ENCODE peak calls at places on chromosome 13, in six cellular contexts. S is testis, K is esophagus squamous epithelium, P is heart left ventricle, C is upper lobe of right lung, L is ascending aorta. T is an unnamed sample.

GRCh38 chr13:98171806-98172569 is 5.1 kb downstream of the RNF113B start:
- DNase-seq in L (no peak), P (peak; percentile 65), K (no peak), C (peak; percentile 65), S (peak; percentile 49), T (no peak)

GRCh38 chr13:83184819-83185218 is 697.5 kb downstream of the SLITRK1 start:
- DNase-seq in C (no peak), P (no peak), K (no peak), S (no peak), L (no peak), T (no peak)

GRCh38 chr13:52809310-52809769 is 39.1 kb downstream of the PCDH8 start:
- DNase-seq in S (peak; percentile 84), K (no peak), L (no peak), C (peak; percentile 73), P (no peak), T (no peak)

GRCh38 chr13:50085063-50085462 is 69.8 kb downstream of the KCNRG start:
- DNase-seq in S (no peak), K (no peak), L (no peak), P (no peak), C (no peak), T (no peak)

GRCh38 chr13:70206671-70207070 is 98.4 kb upstream of the KLHL1 start:
- DNase-seq in K (no peak), L (no peak), P (no peak), C (no peak), S (no peak), T (no peak)

GRCh38 chr13:44397766-44398223 is 24.2 kb downstream of the SERP2 start:
- DNase-seq in P (no peak), K (no peak), L (no peak), C (no peak), S (no peak), T (no peak)

GRCh38 chr13:107860284-107860683 is 355.1 kb downstream of the LIG4 start:
- DNase-seq in S (no peak), L (no peak), P (no peak), K (no peak), C (no peak), T (no peak)

GRCh38 chr13:98097749-98098148 is 45.1 kb upstream of the FARP1 start:
- DNase-seq in P (no peak), K (no peak), S (no peak), C (no peak), L (no peak), T (no peak)

GRCh38 chr13:29763426-29764180 is 86.8 kb downstream of the UBL3 start:
- DNase-seq in C (no peak), L (no peak), K (no peak), P (no peak), S (no peak), T (no peak)

GRCh38 chr13:24074687-24075086 is 85.8 kb upstream of the SPATA13 start:
- DNase-seq in L (no peak), K (no peak), C (no peak), S (no peak), P (no peak), T (no peak)

GRCh38 chr13:99624936-99625540 is 123.8 kb downstream of the TM9SF2 start:
- DNase-seq in S (no peak), P (no peak), C (no peak), L (no peak), K (no peak), T (no peak)

GRCh38 chr13:75359266-75359665 is 122.7 kb downstream of the TBC1D4 start:
- DNase-seq in L (no peak), S (no peak), K (no peak), C (no peak), P (no peak), T (no peak)

GRCh38 chr13:104015646-104016396 is 949.6 kb upstream of the SLC10A2 start:
- DNase-seq in L (no peak), S (no peak), C (no peak), P (no peak), K (no peak), T (no peak)

GRCh38 chr13:25378528-25378927 is 6.8 kb downstream of the ATP8A2 start:
- DNase-seq in S (no peak), K (no peak), P (no peak), C (no peak), L (no peak), T (no peak)

GRCh38 chr13:56349866-56350265 is 790.9 kb upstream of the PRR20A start:
- DNase-seq in P (no peak), C (no peak), L (no peak), K (no peak), S (no peak), T (no peak)

GRCh38 chr13:27081893-27082292 is 89.7 kb downstream of the USP12 start:
- DNase-seq in S (no peak), C (no peak), L (no peak), P (no peak), K (no peak), T (no peak)

GRCh38 chr13:73168993-73169401 is 110.2 kb downstream of the KLF5 start:
- DNase-seq in L (no peak), K (no peak), S (no peak), P (no peak), C (no peak), T (no peak)

GRCh38 chr13:20101467-20102316 is 59.2 kb downstream of the GJA3 start:
- DNase-seq in C (no peak), S (no peak), L (no peak), K (no peak), P (no peak), T (no peak)

GRCh38 chr13:37701972-37702371 is 103.4 kb upstream of the POSTN start:
- DNase-seq in K (no peak), C (no peak), S (no peak), P (no peak), L (no peak), T (no peak)

GRCh38 chr13:43878897-43879322 is 630 bp downstream of the CCDC122 start:
- DNase-seq in C (peak; percentile 90), P (peak; percentile 90), S (peak; percentile 80), L (peak; percentile 27), K (peak; percentile 9), T (peak; percentile 26)

GRCh38 chr13:58889474-58889873 is 1257.9 kb downstream of the PCDH17 start:
- DNase-seq in P (no peak), S (no peak), L (no peak), K (no peak), C (no peak), T (no peak)

GRCh38 chr13:112351825-112352224 is 24.3 kb upstream of the SPACA7 start:
- DNase-seq in C (no peak), P (no peak), L (no peak), S (no peak), K (no peak), T (no peak)

GRCh38 chr13:80508031-80508430 is 167.1 kb upstream of the SPRY2 start:
- DNase-seq in L (no peak), P (no peak), K (no peak), C (no peak), S (no peak), T (no peak)

GRCh38 chr13:49495783-49496762 is at the start of gene PHF11:
- DNase-seq in K (peak; percentile 20), L (peak; percentile 45), S (peak; percentile 77), P (peak; percentile 91), C (peak; percentile 94), T (peak; percentile 76)

GRCh38 chr13:95604534-95604915 is 40.0 kb downstream of the DZIP1 start:
- DNase-seq in C (no peak), P (no peak), L (no peak), S (no peak), K (no peak), T (no peak)

GRCh38 chr13:95605426-95606125 is 38.9 kb downstream of the DZIP1 start:
- DNase-seq in K (no peak), C (no peak), P (no peak), L (no peak), S (no peak), T (no peak)

GRCh38 chr13:95601216-95601615 is 43.3 kb downstream of the DZIP1 start:
- DNase-seq in P (no peak), C (no peak), L (no peak), K (no peak), S (no peak), T (no peak)

GRCh38 chr13:95603887-95604533 is 40.5 kb downstream of the DZIP1 start:
- DNase-seq in L (no peak), P (no peak), S (no peak), K (no peak), C (peak; percentile 70), T (no peak)

DNA sequence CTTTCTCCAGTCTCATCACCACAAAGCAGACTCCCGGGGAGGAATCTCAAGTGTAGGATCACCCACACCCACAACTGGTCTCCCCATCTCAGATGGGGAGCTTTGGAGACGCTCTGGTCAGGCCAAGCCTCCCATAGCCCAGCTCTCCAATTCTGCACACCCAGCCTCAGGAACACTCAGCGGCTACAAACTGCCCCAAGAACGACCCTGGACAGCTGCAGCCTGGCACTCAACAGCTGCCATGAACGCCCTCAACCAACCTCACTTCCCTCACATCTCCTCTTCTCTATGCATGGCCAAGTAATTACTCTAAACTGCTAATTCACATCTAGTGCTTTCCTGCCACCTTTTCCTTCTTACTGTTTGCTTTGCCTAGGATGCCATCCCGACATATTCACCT is 42.6 kb downstream of the DZIP1 start:
- DNase-seq in P (no peak), K (no peak), L (no peak), C (no peak), S (no peak), T (no peak)
- H3K36me3 ChIP-seq in P (no peaks in the 10 kb centered on the region), K (no peaks in the 10 kb centered on the region), L (peaks cover 6% of the 10 kb centered on the region), C (no peaks in the 10 kb centered on the region), S (no peaks in the 10 kb centered on the region), T (peaks cover 15% of the 10 kb centered on the region)

GRCh38 chr13:40564342-40564997 is 102.0 kb downstream of the FOXO1 start:
- DNase-seq in P (no peak), S (no peak), K (no peak), L (no peak), C (no peak), T (no peak)
- TF ChIP-seq CTCF in P (no peak), S (no peak), K (no peak), L (no peak), C (no peak), T (no peak)

GRCh38 chr13:38905081-38905480 is 85.5 kb downstream of the STOML3 start:
- DNase-seq in P (no peak), S (no peak), K (no peak), L (no peak), C (no peak), T (no peak)

GRCh38 chr13:38914070-38914469 is 76.6 kb downstream of the STOML3 start:
- DNase-seq in S (no peak), P (no peak), L (no peak), K (no peak), C (no peak), T (no peak)

GRCh38 chr13:38905861-38906260 is 84.8 kb downstream of the STOML3 start:
- DNase-seq in K (no peak), C (no peak), L (no peak), P (no peak), S (no peak), T (no peak)

DNA sequence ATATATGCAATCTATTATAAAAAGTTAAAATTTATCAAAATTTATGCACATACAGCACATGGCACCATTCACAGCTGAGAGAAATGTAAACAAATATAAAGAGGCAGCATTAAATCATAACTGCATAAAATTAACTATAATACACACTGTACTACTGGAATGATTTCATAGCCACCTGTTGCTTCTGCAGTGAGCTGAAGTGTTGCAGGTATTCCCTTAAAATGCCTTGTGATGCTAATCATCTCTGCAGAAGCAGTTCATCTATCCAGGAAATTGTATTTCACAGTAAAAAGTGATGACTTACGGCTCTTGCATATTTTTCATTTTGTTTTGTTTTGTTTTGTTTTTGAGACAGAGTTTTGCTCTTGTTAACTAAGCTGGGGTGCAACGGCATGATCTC is 82.1 kb downstream of the STOML3 start:
- DNase-seq in S (no peak), C (no peak), L (no peak), P (no peak), K (no peak), T (no peak)
- H3K36me3 ChIP-seq in S (no peaks in the 10 kb centered on the region), C (no peaks in the 10 kb centered on the region), L (no peaks in the 10 kb centered on the region), P (no peaks in the 10 kb centered on the region), K (no peaks in the 10 kb centered on the region), T (no peaks in the 10 kb centered on the region)

GRCh38 chr13:33487575-33488243 is 202.2 kb upstream of the STARD13 start:
- DNase-seq in P (no peak), K (no peak), L (no peak), C (no peak), S (peak; percentile 36), T (no peak)
- TF ChIP-seq CTCF in P (peak; percentile 17), K (peak; percentile 49), L (peak; percentile 25), C (peak; percentile 56), S (peak; percentile 58), T (peak; percentile 27)